ENCODE peak calls at places on chromosomes 4 and X, in seven cellular contexts. O, R, B, Q, J, E and K are unnamed samples.

GRCh38 chrX:7190157-7190556 is 42.2 kb upstream of the PUDP start:
- DNase-seq in Q (no peak), O (no peak), J (peak; percentile 37), E (no peak), B (no peak), R (no peak), K (no peak)

GRCh38 chrX:45851434-45851991 is 650.8 kb upstream of the DIPK2B start:
- DNase-seq in Q (peak; percentile 83), O (peak; percentile 71), J (peak; percentile 43), B (peak; percentile 76), E (peak; percentile 2), R (no peak), K (no peak)

GRCh38 chr4:31108762-31109161 is 388.6 kb downstream of the PCDH7 start:
- DNase-seq in E (no peak), O (no peak), Q (peak; percentile 25), R (no peak), J (no peak), B (no peak), K (no peak)

GRCh38 chrX:151870603-151871002 is 42.1 kb upstream of the MAGEA4 start:
- DNase-seq in J (no peak), R (no peak), B (no peak), O (no peak), Q (no peak), E (no peak), K (no peak)

GRCh38 chr4:109801895-109802319 is at the start of gene CFI:
- DNase-seq in B (no peak), E (no peak), J (no peak), Q (no peak), R (no peak), O (no peak), K (no peak)

GRCh38 chr4:151340751-151341385 is 15.5 kb upstream of the SH3D19 start:
- DNase-seq in R (no peak), Q (no peak), J (no peak), B (no peak), O (no peak), E (no peak), K (no peak)

GRCh38 chrX:2487366-2487765 is 13.4 kb downstream of the DHRSX start:
- DNase-seq in J (peak; percentile 3), O (no peak), E (no peak), R (no peak), Q (no peak), B (no peak), K (no peak)

GRCh38 chr4:59127748-59128147 is 2017.6 kb upstream of the IGFBP7 start:
- DNase-seq in O (no peak), B (no peak), J (no peak), Q (no peak), R (no peak), E (no peak), K (no peak)

GRCh38 chr4:6889736-6890324 is 19.8 kb upstream of the TBC1D14 start:
- DNase-seq in B (no peak), O (peak; percentile 62), E (no peak), Q (no peak), R (no peak), J (no peak), K (no peak)

GRCh38 chrX:54357414-54358377 is at the start of gene WNK3:
- DNase-seq in B (peak; percentile 95), E (peak; percentile 70), Q (peak; percentile 90), O (peak; percentile 81), R (peak; percentile 71), J (peak; percentile 88), K (peak; percentile 40)

GRCh38 chrX:138853936-138854335 is 142.4 kb upstream of the FGF13 start:
- DNase-seq in R (no peak), Q (no peak), E (no peak), O (no peak), B (no peak), J (no peak), K (no peak)

GRCh38 chrX:120690344-120690743 is 60.5 kb upstream of the C1GALT1C1 start:
- DNase-seq in Q (no peak), J (no peak), R (no peak), E (no peak), B (no peak), O (no peak), K (no peak)

GRCh38 chrX:10631416-10632145 is 11.2 kb upstream of the MID1 start:
- DNase-seq in B (no peak), O (no peak), Q (no peak), J (no peak), R (no peak), E (no peak), K (no peak)

GRCh38 chr4:5962416-5962815 is 55.8 kb downstream of the C4orf50 start:
- DNase-seq in J (peak; percentile 94), O (peak; percentile 27), B (peak; percentile 39), Q (no peak), R (no peak), E (no peak), K (no peak)

GRCh38 chr4:113383111-113383785 is 333.8 kb downstream of the ANK2 start:
- DNase-seq in B (no peak), R (no peak), Q (no peak), J (no peak), E (peak; percentile 55), O (no peak), K (no peak)
- H3K27ac ChIP-seq in B (no peak overlapping the region), R (peak overlapping the region; percentile 72), Q (no peak overlapping the region), J (no peak overlapping the region), E (no peak overlapping the region), O (peak overlapping the region; percentile 4), K (no peak overlapping the region)

GRCh38 chr4:472881-473574 is 25.9 kb downstream of the ZNF721 start:
- DNase-seq in Q (peak; percentile 18), J (peak; percentile 30), B (peak; percentile 40), R (no peak), E (no peak), O (no peak), K (no peak)
- H3K27ac ChIP-seq in Q (peak overlapping the region; percentile 74), J (peak overlapping the region; percentile 93), B (no peak overlapping the region), R (peak overlapping the region; percentile 94), E (peak overlapping the region; percentile 44), O (peak overlapping the region; percentile 95), K (peak overlapping the region; percentile 83)

DNA sequence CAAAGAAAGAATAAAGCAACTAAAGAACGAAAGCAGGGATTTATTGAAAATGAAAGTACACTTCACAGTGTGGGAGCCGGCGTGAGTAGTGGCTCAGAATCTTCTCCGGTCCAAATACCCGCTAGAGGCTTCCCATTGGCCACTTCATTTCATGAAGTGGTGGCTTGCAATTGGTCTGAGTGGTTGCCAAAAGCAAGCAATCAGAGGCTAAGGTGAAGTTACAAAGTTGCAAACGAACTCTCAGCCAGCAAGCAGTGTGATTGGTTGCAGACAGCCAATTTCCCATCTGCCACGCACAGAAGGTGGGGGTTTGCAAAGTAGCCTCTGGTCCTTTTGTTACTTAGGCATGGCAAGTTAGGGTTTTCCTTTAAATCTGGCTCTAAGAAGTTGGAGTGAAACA is 6.7 kb upstream of the CLOCK start:
- DNase-seq in R (no peak), Q (peak; percentile 66), O (no peak), J (no peak), B (no peak), E (peak; percentile 10), K (no peak)
- H3K27ac ChIP-seq in R (no peak overlapping the region), Q (no peak overlapping the region), O (no peak overlapping the region), J (no peak overlapping the region), B (no peak overlapping the region), E (no peak overlapping the region), K (no peak overlapping the region)

DNA sequence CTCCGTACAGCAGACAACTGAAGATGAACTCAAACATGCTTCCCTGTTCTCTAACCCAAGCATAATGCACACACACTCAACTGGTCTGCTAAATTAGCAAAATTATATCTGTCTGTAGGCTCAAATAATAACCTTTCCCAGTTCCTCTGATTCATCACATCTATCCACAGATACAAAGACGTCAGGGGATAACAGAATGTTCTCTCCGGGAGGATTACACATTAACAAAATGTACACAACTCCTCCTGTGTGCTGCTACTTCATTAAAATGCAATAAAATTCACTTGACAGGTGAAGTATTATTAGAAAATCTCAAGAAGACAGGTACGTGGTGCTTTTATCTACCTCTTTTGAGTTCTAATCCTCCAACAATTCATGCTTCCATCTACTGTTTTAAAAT is 57.4 kb downstream of the FAT1 start:
- DNase-seq in O (no peak), Q (no peak), B (no peak), E (no peak), R (no peak), J (no peak), K (no peak)
- H3K27ac ChIP-seq in O (no peak overlapping the region), Q (no peak overlapping the region), B (no peak overlapping the region), E (no peak overlapping the region), R (no peak overlapping the region), J (no peak overlapping the region), K (no peak overlapping the region)

DNA sequence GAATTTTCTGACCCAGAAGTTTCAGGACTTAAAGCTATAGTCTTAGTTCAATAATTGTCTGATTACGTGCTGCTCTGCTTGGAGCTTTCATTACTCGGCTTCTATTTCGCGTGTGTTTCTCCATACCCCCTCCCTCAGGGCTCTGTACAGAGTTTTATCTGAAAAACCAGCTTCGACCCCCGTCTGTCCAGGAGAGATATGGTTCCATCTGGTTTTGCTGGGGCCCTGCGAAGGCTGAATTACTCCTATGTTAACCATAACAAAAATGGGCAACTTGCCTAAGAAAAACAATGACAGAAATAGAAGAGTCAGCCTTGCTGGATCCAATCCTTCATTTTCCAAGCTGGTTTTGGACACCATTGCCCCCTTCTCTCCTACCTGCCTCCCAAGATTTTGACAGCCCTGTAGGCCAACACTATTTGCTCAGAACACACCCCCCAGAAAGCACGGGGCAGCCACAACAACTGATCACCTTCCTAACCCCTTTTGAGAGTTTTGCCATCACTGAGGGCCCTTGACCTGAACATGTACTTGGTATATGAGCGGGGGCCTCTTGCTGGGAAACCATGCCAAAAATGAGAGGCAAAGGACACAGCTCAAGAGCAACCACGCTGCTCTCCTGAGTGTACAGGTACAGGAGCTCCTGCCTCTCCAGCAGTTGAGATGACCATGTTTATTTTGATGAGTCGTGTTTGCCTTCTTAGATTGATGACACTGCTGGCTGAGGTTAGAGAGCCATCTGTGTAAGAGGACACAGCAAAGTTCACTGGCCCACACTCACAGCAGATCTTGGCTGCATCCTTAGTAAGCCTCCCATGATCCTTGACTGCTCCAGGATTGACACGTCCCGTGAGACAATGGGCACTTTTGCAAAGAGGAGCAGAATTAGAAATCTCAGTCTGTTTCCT is 36.2 kb upstream of the ATP6AP2 start:
- DNase-seq in E (no peak), B (no peak), Q (no peak), O (no peak), R (no peak), J (peak; percentile 35), K (no peak)
- H3K27ac ChIP-seq in E (no peak overlapping the region), B (no peak overlapping the region), Q (no peak overlapping the region), O (peak overlapping the region; percentile 14), R (no peak overlapping the region), J (peak overlapping the region; percentile 43), K (no peak overlapping the region)